ENCODE peak calls at places on chromosome X, in seven cellular contexts. U, B, A, O, D, E and P are unnamed samples.

GRCh38 chrX:54452920-54453319 is 12.7 kb downstream of the TSR2 start:
- DNase-seq in U (peak), B (no peak), A (peak), O (peak), D (peak), E (peak), P (no peak)

GRCh38 chrX:11725631-11726442 is 32.2 kb upstream of the MSL3 start:
- DNase-seq in U (no peak), B (no peak), A (no peak), O (no peak), D (no peak), E (no peak), P (no peak)

GRCh38 chrX:9656277-9656676 is 109.4 kb downstream of the GPR143 start:
- DNase-seq in U (no peak), B (no peak), A (no peak), O (no peak), D (no peak), E (no peak), P (no peak)

GRCh38 chrX:132271330-132271729 is 52.1 kb upstream of the RAP2C start:
- DNase-seq in U (peak), B (no peak), A (no peak), O (no peak), D (no peak), E (no peak), P (no peak)

GRCh38 chrX:153780678-153781427 is at the start of gene SRPK3:
- DNase-seq in U (peak), B (no peak), A (no peak), O (no peak), D (no peak), E (no peak), P (no peak)

GRCh38 chrX:108224218-108224617 is 132.6 kb downstream of the ATG4A start:
- DNase-seq in U (no peak), B (no peak), A (no peak), O (no peak), D (no peak), E (no peak), P (no peak)

GRCh38 chrX:2692221-2693122 is 1.4 kb downstream of the CD99 start:
- DNase-seq in U (peak), B (no peak), A (no peak), O (peak), D (no peak), E (no peak), P (no peak)

GRCh38 chrX:24148118-24148517 is 1.4 kb upstream of the ZFX start:
- DNase-seq in U (no peak), B (no peak), A (no peak), O (no peak), D (no peak), E (no peak), P (no peak)

GRCh38 chrX:38045697-38046096 is 39.3 kb downstream of the SYTL5 start:
- DNase-seq in U (no peak), B (no peak), A (peak), O (no peak), D (no peak), E (no peak), P (no peak)

GRCh38 chrX:48470110-48470832 is at the start of gene SLC38A5:
- DNase-seq in U (no peak), B (no peak), A (no peak), O (no peak), D (no peak), E (no peak), P (no peak)

GRCh38 chrX:55039471-55039870 is 8.7 kb upstream of the ALAS2 start:
- DNase-seq in U (no peak), B (no peak), A (no peak), O (no peak), D (no peak), E (no peak), P (no peak)

GRCh38 chrX:112513154-112513553 is 166.6 kb downstream of the LHFPL1 start:
- DNase-seq in U (peak), B (no peak), A (no peak), O (no peak), D (no peak), E (no peak), P (no peak)

GRCh38 chrX:134982748-134983147 is 8.0 kb upstream of the SMIM10 start:
- DNase-seq in U (no peak), B (no peak), A (no peak), O (no peak), D (no peak), E (no peak), P (no peak)

GRCh38 chrX:48891402-48892288 is 5.9 kb downstream of the TIMM17B start:
- DNase-seq in U (peak), B (peak), A (peak), O (peak), D (peak), E (peak), P (peak)

GRCh38 chrX:2320089-2320488 is 180.7 kb downstream of the DHRSX start:
- DNase-seq in U (no peak), B (no peak), A (no peak), O (no peak), D (no peak), E (no peak), P (no peak)

GRCh38 chrX:72716766-72717165 is 2.7 kb upstream of the PHKA1 start:
- DNase-seq in U (no peak), B (no peak), A (no peak), O (no peak), D (no peak), E (no peak), P (no peak)

GRCh38 chrX:51459125-51459524 is 37.3 kb downstream of the NUDT11 start:
- DNase-seq in U (no peak), B (no peak), A (no peak), O (peak), D (peak), E (peak), P (no peak)

GRCh38 chrX:44651347-44651746 is 108.7 kb upstream of the FUNDC1 start:
- DNase-seq in U (no peak), B (no peak), A (peak), O (peak), D (peak), E (no peak), P (peak)

GRCh38 chrX:74579597-74580209 is 34.7 kb downstream of the RLIM start:
- DNase-seq in U (peak), B (no peak), A (no peak), O (no peak), D (no peak), E (no peak), P (no peak)

GRCh38 chrX:133923113-133923512 is 62.3 kb downstream of the GPC3 start:
- DNase-seq in U (no peak), B (no peak), A (no peak), O (no peak), D (no peak), E (no peak), P (no peak)

GRCh38 chrX:139932077-139932900 is 564 bp downstream of the ATP11C start:
- DNase-seq in U (peak), B (no peak), A (peak), O (peak), D (peak), E (no peak), P (peak)

GRCh38 chrX:68929332-68930150 is 100.7 kb downstream of the EFNB1 start:
- DNase-seq in U (peak), B (no peak), A (no peak), O (no peak), D (no peak), E (no peak), P (no peak)